ENCODE peak calls at places on chromosomes 1 and 21, in ten cellular contexts. J, U, S, A, P, V, R, M, C and L are unnamed samples.

GRCh38 chr1:36204347-36204909 is 19.8 kb upstream of the THRAP3 start:
- DNase-seq in J (no peak), U (peak; percentile 86), S (peak; percentile 51), A (no peak), P (no peak), V (peak; percentile 51), R (no peak), M (no peak), C (no peak), L (no peak)

GRCh38 chr1:115183711-115184259 is 94.5 kb upstream of the TSPAN2 start:
- DNase-seq in J (no peak), U (no peak), S (peak; percentile 23), A (no peak), P (no peak), V (no peak), R (no peak), M (no peak), C (no peak), L (no peak)

GRCh38 chr21:44253832-44254700 is 7.6 kb downstream of the DNMT3L start:
- DNase-seq in J (no peak), U (no peak), S (peak; percentile 2), A (no peak), P (peak; percentile 48), V (no peak), R (no peak), M (no peak), C (no peak), L (no peak)

GRCh38 chr1:43059640-43060574 is 101.2 kb upstream of the SLC2A1 start:
- DNase-seq in J (no peak), U (no peak), S (no peak), A (no peak), P (no peak), V (no peak), R (no peak), M (no peak), C (no peak), L (no peak)

GRCh38 chr1:224736619-224737352 is 120.7 kb downstream of the CNIH3 start:
- DNase-seq in J (no peak), U (no peak), S (peak; percentile 16), A (no peak), P (no peak), V (no peak), R (no peak), M (peak; percentile 34), C (no peak), L (no peak)

GRCh38 chr1:113669988-113670387 is 89.3 kb downstream of the PHTF1 start:
- DNase-seq in J (no peak), U (no peak), S (no peak), A (no peak), P (no peak), V (no peak), R (no peak), M (no peak), C (no peak), L (no peak)

GRCh38 chr1:232635778-232636356 is 5.9 kb upstream of the SIPA1L2 start:
- DNase-seq in J (peak; percentile 70), U (no peak), S (no peak), A (peak; percentile 60), P (no peak), V (no peak), R (no peak), M (peak; percentile 56), C (no peak), L (peak; percentile 43)

GRCh38 chr1:224499204-224499603 is 64.6 kb upstream of the WDR26 start:
- DNase-seq in J (no peak), U (no peak), S (no peak), A (no peak), P (no peak), V (no peak), R (no peak), M (peak; percentile 39), C (no peak), L (no peak)

GRCh38 chr1:30697977-30698376 is 25.4 kb downstream of the MATN1 start:
- DNase-seq in J (peak; percentile 59), U (no peak), S (no peak), A (peak; percentile 61), P (no peak), V (no peak), R (no peak), M (no peak), C (no peak), L (no peak)

GRCh38 chr1:26358411-26359384 is 4.8 kb upstream of the CRYBG2 start:
- DNase-seq in J (no peak), U (no peak), S (no peak), A (no peak), P (no peak), V (peak; percentile 70), R (peak; percentile 89), M (peak; percentile 52), C (peak; percentile 61), L (peak; percentile 88)

GRCh38 chr1:234979316-234980223 is 149.1 kb downstream of the TOMM20 start:
- DNase-seq in J (no peak), U (no peak), S (no peak), A (no peak), P (no peak), V (no peak), R (no peak), M (no peak), C (no peak), L (no peak)

GRCh38 chr1:228194436-228194835 is 13.4 kb upstream of the OBSCN start:
- DNase-seq in J (no peak), U (no peak), S (no peak), A (no peak), P (no peak), V (no peak), R (no peak), M (no peak), C (no peak), L (no peak)

GRCh38 chr1:17289756-17290155 is 18.2 kb upstream of the PADI4 start:
- DNase-seq in J (no peak), U (no peak), S (no peak), A (no peak), P (no peak), V (no peak), R (no peak), M (no peak), C (no peak), L (no peak)

GRCh38 chr1:172742599-172743500 is 83.9 kb downstream of the FASLG start:
- DNase-seq in J (peak; percentile 46), U (no peak), S (no peak), A (peak; percentile 36), P (no peak), V (no peak), R (no peak), M (peak; percentile 55), C (no peak), L (peak; percentile 37)

GRCh38 chr1:230459463-230459862 is 33.3 kb upstream of the PGBD5 start:
- DNase-seq in J (no peak), U (no peak), S (no peak), A (no peak), P (no peak), V (no peak), R (no peak), M (no peak), C (no peak), L (no peak)

GRCh38 chr1:230465701-230466100 is 39.6 kb upstream of the PGBD5 start:
- DNase-seq in J (no peak), U (no peak), S (no peak), A (no peak), P (no peak), V (no peak), R (no peak), M (no peak), C (no peak), L (no peak)

GRCh38 chr1:230464618-230465017 is 38.5 kb upstream of the PGBD5 start:
- DNase-seq in J (peak; percentile 8), U (no peak), S (peak; percentile 9), A (no peak), P (no peak), V (no peak), R (no peak), M (no peak), C (no peak), L (no peak)

GRCh38 chr1:230463760-230464159 is 37.6 kb upstream of the PGBD5 start:
- DNase-seq in J (no peak), U (no peak), S (peak; percentile 16), A (no peak), P (no peak), V (no peak), R (no peak), M (no peak), C (no peak), L (no peak)

DNA sequence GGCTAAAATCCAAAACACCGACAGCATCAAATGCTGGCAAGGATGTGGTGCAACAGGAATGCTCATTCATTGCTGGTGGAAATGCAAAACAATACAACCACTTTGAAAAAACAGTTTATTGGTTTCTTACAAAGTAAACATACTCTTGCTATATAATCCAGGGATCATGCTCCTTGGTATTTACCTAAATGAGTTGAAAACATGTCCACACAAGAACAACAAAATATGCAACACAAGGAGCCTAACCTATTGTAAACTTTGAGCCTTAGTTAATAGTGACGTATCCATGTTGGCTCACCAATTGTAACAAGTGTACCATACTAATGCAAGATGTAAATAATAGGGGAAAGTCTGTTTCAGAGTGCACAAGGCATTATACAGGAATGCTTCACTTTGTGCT is 37.2 kb upstream of the PGBD5 start:
- DNase-seq in J (no peak), U (no peak), S (no peak), A (no peak), P (no peak), V (no peak), R (no peak), M (no peak), C (no peak), L (no peak)
- H3K4me3 ChIP-seq in J (no peak overlapping the region), U (no peak overlapping the region), S (no peak overlapping the region), A (no peak overlapping the region), P (no peak overlapping the region), V (no peak overlapping the region), R (no peak overlapping the region), M (no peak overlapping the region), C (no peak overlapping the region), L (no peak overlapping the region)

GRCh38 chr1:2073382-2074230 is 23.4 kb downstream of the PRKCZ start:
- DNase-seq in J (no peak), U (no peak), S (no peak), A (peak; percentile 98), P (no peak), V (no peak), R (no peak), M (peak; percentile 50), C (no peak), L (no peak)
- H3K27ac ChIP-seq in J (no peak overlapping the region), U (no peak overlapping the region), S (no peak overlapping the region), A (peak overlapping the region; percentile 69), P (no peak overlapping the region), V (no peak overlapping the region), R (no peak overlapping the region), M (no peak overlapping the region), C (no peak overlapping the region), L (no peak overlapping the region)

DNA sequence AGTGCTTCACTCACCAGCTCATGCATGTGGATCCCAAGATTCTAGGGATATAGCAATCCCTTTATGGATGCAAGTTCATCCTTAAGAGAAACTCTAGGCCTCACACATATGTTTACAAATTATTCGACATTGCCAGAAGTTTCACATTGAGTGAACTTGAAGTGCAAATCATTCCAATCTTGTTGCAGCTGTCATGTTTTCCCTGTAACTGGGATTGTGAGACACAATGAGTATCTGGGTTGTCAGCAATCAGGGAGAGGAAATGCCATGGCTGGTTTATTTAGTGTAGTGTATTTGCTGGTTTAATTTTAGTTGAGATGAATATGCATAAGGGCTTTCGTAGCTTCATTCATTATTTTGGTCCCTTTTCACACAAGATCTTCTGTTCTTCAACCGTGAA is 54.3 kb upstream of the USP1 start:
- DNase-seq in J (no peak), U (no peak), S (no peak), A (no peak), P (no peak), V (no peak), R (no peak), M (no peak), C (no peak), L (no peak)
- H3K4me1 ChIP-seq in J (no peaks in the 10 kb centered on the region), U (no peaks in the 10 kb centered on the region), S (peaks cover 6% of the 10 kb centered on the region), A (peaks cover 9% of the 10 kb centered on the region), P (no peaks in the 10 kb centered on the region), V (peaks cover 30% of the 10 kb centered on the region), R (no peaks in the 10 kb centered on the region), M (no peaks in the 10 kb centered on the region), C (no peaks in the 10 kb centered on the region), L (no peaks in the 10 kb centered on the region)

GRCh38 chr1:93768380-93768863 is 86.8 kb upstream of the BCAR3 start:
- DNase-seq in J (no peak), U (no peak), S (no peak), A (peak; percentile 70), P (no peak), V (no peak), R (no peak), M (no peak), C (no peak), L (no peak)
- H3K4me3 ChIP-seq in J (no peak overlapping the region), U (no peak overlapping the region), S (no peak overlapping the region), A (no peak overlapping the region), P (no peak overlapping the region), V (no peak overlapping the region), R (no peak overlapping the region), M (no peak overlapping the region), C (no peak overlapping the region), L (no peak overlapping the region)